ENCODE peak calls at places on chromosomes 16 and 17, in six cellular contexts. D is HCT116, A is GM23248, F is mammary epithelial cell, X is colonic mucosa, E is H9. K is an unnamed sample. For H3K4me1, the result is how much of the 10 kb centered on the place peaks cover.

GRCh38 chr17:16428098-16428882 is 12.9 kb downstream of the TRPV2 start:
- DNase-seq in D (no peak), A (peak), F (no peak), X (peak), E (peak), K (peak)

GRCh38 chr16:29912087-29912486 is 11.8 kb downstream of the ASPHD1 start:
- DNase-seq in D (no peak), A (no peak), F (no peak), X (no peak), E (no peak), K (no peak)

GRCh38 chr16:23181506-23181905 is 1.0 kb upstream of the SCNN1G start:
- DNase-seq in D (no peak), A (no peak), F (no peak), X (no peak), E (no peak), K (no peak)

GRCh38 chr16:19969284-19969683 is 84.6 kb upstream of the GPRC5B start:
- DNase-seq in D (no peak), A (no peak), F (no peak), X (peak), E (peak), K (no peak)

GRCh38 chr17:8141046-8141445 is 11.2 kb downstream of the PER1 start:
- DNase-seq in D (no peak), A (no peak), F (no peak), X (no peak), E (no peak), K (no peak)

GRCh38 chr16:65538945-65539344 is 417.1 kb upstream of the CDH11 start:
- DNase-seq in D (no peak), A (peak), F (no peak), X (no peak), E (no peak), K (peak)

GRCh38 chr17:20092973-20093626 is 83.9 kb downstream of the SPECC1 start:
- DNase-seq in D (no peak), A (no peak), F (no peak), X (no peak), E (no peak), K (no peak)

GRCh38 chr16:89958068-89958467 is 9.5 kb downstream of the DEF8 start:
- DNase-seq in D (peak), A (peak), F (no peak), X (no peak), E (peak), K (no peak)

GRCh38 chr16:50152386-50152806 is 710 bp upstream of the TENT4B start:
- DNase-seq in D (no peak), A (peak), F (peak), X (peak), E (no peak), K (peak)

GRCh38 chr17:17295141-17295540 is 8.0 kb upstream of the NT5M start:
- DNase-seq in D (no peak), A (no peak), F (no peak), X (no peak), E (no peak), K (no peak)

GRCh38 chr17:72603346-72604242 is 482.8 kb downstream of the SOX9 start:
- DNase-seq in D (no peak), A (peak), F (peak), X (no peak), E (no peak), K (peak)

GRCh38 chr16:50592996-50593395 is 44.8 kb downstream of the NKD1 start:
- DNase-seq in D (no peak), A (no peak), F (no peak), X (no peak), E (no peak), K (no peak)

GRCh38 chr16:57069635-57070350 is 22.6 kb upstream of the CPNE2 start:
- DNase-seq in D (no peak), A (no peak), F (no peak), X (no peak), E (no peak), K (no peak)

DNA sequence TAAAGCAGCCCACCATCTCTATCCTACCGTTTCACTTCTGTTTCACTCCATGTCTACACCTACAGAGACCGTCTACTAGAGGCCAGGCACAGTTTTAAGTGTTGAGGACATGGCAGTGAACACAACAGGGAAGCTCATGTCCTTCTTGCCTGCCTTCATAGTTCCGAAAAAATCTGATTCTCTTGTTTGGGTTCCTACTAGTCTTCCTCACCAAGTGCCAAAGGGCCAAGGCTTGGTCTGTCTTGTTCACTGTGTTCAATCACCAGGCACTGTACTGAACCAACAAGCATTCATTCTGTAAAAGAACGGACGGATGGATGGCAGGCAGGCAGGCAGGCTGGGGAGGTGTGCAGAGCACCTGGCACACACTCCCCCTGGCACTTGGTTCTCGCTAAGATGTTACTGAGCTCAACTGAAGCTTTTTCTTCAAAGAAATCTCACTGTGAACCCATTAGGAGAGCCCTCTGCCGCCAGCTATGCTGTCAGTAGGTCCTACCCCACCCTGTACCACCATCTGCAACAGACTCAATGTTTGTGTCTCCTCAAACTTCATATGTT is 2.5 kb downstream of the DEXI start:
- DNase-seq in D (no peak), A (no peak), F (no peak), X (no peak), E (no peak), K (no peak)
- H3K9ac ChIP-seq in D (peak), A (peak), F (no peak), X (peak), E (no peak), K (peak)

GRCh38 chr16:68089067-68089466 is 3.9 kb downstream of the NFATC3 start:
- DNase-seq in D (no peak), A (no peak), F (no peak), X (no peak), E (no peak), K (no peak)
- H3K4me1 ChIP-seq in D (under half), A (under half), F (half or more), X (under half), E (under half), K (under half)

GRCh38 chr17:4577386-4577993 is 6.8 kb upstream of the SMTNL2 start:
- DNase-seq in D (no peak), A (no peak), F (no peak), X (no peak), E (no peak), K (no peak)
- H3K9ac ChIP-seq in D (no peak), A (no peak), F (no peak), X (no peak), E (no peak), K (no peak)

GRCh38 chr16:27403601-27403992 is 1.6 kb downstream of the IL21R start:
- DNase-seq in D (no peak), A (no peak), F (no peak), X (no peak), E (no peak), K (no peak)

GRCh38 chr16:27401768-27402568 is at the start of gene IL21R:
- DNase-seq in D (no peak), A (peak), F (no peak), X (peak), E (no peak), K (peak)

GRCh38 chr16:27400751-27401620 is 988 bp upstream of the IL21R start:
- DNase-seq in D (no peak), A (peak), F (no peak), X (no peak), E (no peak), K (peak)

GRCh38 chr16:27402964-27403600 is 1.1 kb downstream of the IL21R start:
- DNase-seq in D (no peak), A (no peak), F (no peak), X (no peak), E (no peak), K (no peak)

DNA sequence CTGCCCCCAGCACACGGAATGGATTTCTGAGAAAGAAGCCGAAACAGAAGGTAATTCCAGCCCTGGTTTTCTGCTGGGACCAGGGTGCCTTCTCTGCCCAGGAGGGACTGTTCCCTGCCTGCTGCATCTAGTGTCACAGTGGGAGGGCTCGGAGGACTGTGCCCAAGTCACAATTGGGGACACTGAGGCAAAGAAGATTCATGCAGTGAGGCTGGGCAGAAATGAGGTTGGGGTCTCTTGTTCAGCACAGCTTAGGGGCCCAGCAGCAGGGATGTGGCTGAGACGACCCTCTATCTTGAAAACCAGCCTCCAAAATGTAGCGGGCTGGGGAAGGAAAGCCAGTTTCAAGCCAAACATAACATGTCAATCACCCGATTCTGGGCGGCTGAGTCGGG is 592 bp downstream of the IL21R start:
- DNase-seq in D (no peak), A (no peak), F (no peak), X (no peak), E (no peak), K (no peak)
- H3K4me1 ChIP-seq in D (under half), A (under half), F (under half), X (under half), E (under half), K (under half)

GRCh38 chr17:46138470-46138869 is 54.8 kb downstream of the KANSL1 start:
- DNase-seq in D (no peak), A (no peak), F (no peak), X (no peak), E (no peak), K (no peak)

GRCh38 chr17:46139365-46140210 is 53.6 kb downstream of the KANSL1 start:
- DNase-seq in D (no peak), A (no peak), F (no peak), X (no peak), E (no peak), K (no peak)

GRCh38 chr17:46135126-46135812 is 58.0 kb downstream of the KANSL1 start:
- DNase-seq in D (no peak), A (no peak), F (no peak), X (no peak), E (no peak), K (peak)

GRCh38 chr17:46135879-46136562 is 57.2 kb downstream of the KANSL1 start:
- DNase-seq in D (no peak), A (no peak), F (no peak), X (no peak), E (no peak), K (no peak)

GRCh38 chr17:46136820-46137219 is 56.4 kb downstream of the KANSL1 start:
- DNase-seq in D (no peak), A (peak), F (no peak), X (no peak), E (no peak), K (peak)
- H3K9ac ChIP-seq in D (no peak), A (no peak), F (no peak), X (no peak), E (no peak), K (no peak)

GRCh38 chr17:58618336-58618735 is 73.5 kb downstream of the TEX14 start:
- DNase-seq in D (no peak), A (no peak), F (no peak), X (no peak), E (no peak), K (no peak)
- H3K4me1 ChIP-seq in D (under half), A (under half), F (under half), X (under half), E (under half), K (under half)

GRCh38 chr17:44095647-44096496 is 25.3 kb downstream of the G6PC3 start:
- DNase-seq in D (no peak), A (peak), F (peak), X (peak), E (peak), K (peak)

GRCh38 chr17:44097110-44097810 is 26.2 kb downstream of the HDAC5 start:
- DNase-seq in D (no peak), A (peak), F (no peak), X (no peak), E (no peak), K (peak)

GRCh38 chr17:44094701-44095387 is 24.3 kb downstream of the G6PC3 start:
- DNase-seq in D (no peak), A (no peak), F (no peak), X (no peak), E (no peak), K (no peak)

GRCh38 chr17:44093231-44093900 is 22.8 kb downstream of the G6PC3 start:
- DNase-seq in D (no peak), A (no peak), F (no peak), X (no peak), E (no peak), K (no peak)

DNA sequence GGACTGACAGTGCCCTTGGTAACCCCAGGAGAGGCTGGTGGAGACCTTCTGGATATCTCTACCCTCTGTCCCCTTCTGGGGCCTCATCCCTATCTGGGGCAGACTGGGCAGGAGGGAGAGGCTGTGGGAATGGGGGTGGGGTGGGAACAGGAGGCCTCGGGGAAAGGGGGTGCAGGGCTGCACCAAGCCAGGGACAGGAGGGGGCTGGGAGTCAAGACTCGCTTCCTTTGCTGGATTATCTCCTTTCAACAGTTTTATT is 24.8 kb downstream of the G6PC3 start:
- DNase-seq in D (no peak), A (no peak), F (no peak), X (no peak), E (no peak), K (no peak)
- H3K9ac ChIP-seq in D (peak), A (peak), F (no peak), X (no peak), E (no peak), K (peak)